ENCODE peak calls at places on chromosomes 13 and 19, in nine cellular contexts. I is sigmoid colon, N is transverse colon, G is H1, V is A549, W is stomach, T is ovary, Y is GM12878, L is esophagus muscularis mucosa. E is an unnamed sample.
A peak's percentile ranks its signal among the peaks of the same experiment; 100 is the strongest.

GRCh38 chr19:22422220-22422619 is at the start of gene ZNF98:
- DNase-seq in I (peak; percentile 78), N (peak; percentile 7), G (no peak), V (no peak), W (no peak), T (no peak), Y (no peak), L (no peak), E (peak; percentile 9)

GRCh38 chr13:28117689-28118377 is 17.5 kb upstream of the FLT3 start:
- DNase-seq in I (no peak), N (peak; percentile 60), G (no peak), V (no peak), W (peak; percentile 46), T (peak; percentile 12), Y (no peak), L (no peak), E (peak; percentile 52)

GRCh38 chr19:10936661-10937084 is 8.1 kb downstream of the TIMM29 start:
- DNase-seq in I (no peak), N (peak; percentile 40), G (no peak), V (peak; percentile 75), W (peak; percentile 41), T (peak; percentile 54), Y (peak; percentile 35), L (no peak), E (peak; percentile 66)

GRCh38 chr19:3748965-3749364 is 12.5 kb downstream of the APBA3 start:
- DNase-seq in I (no peak), N (no peak), G (no peak), V (no peak), W (peak; percentile 64), T (no peak), Y (no peak), L (no peak), E (no peak)

GRCh38 chr13:32354040-32354439 is 38.7 kb downstream of the BRCA2 start:
- DNase-seq in I (no peak), N (no peak), G (no peak), V (no peak), W (no peak), T (no peak), Y (no peak), L (no peak), E (no peak)

GRCh38 chr13:76425930-76426329 is 460.3 kb downstream of the KCTD12 start:
- DNase-seq in I (no peak), N (no peak), G (no peak), V (no peak), W (no peak), T (no peak), Y (no peak), L (no peak), E (no peak)

GRCh38 chr13:76556632-76557031 is 329.6 kb downstream of the KCTD12 start:
- DNase-seq in I (no peak), N (no peak), G (no peak), V (no peak), W (no peak), T (no peak), Y (no peak), L (no peak), E (no peak)

GRCh38 chr19:28966737-28967401 is 246.1 kb downstream of the UQCRFS1 start:
- DNase-seq in I (no peak), N (no peak), G (no peak), V (no peak), W (no peak), T (no peak), Y (no peak), L (no peak), E (no peak)

GRCh38 chr19:2722541-2723344 is 1.6 kb upstream of the DIRAS1 start:
- DNase-seq in I (peak; percentile 86), N (peak; percentile 35), G (no peak), V (peak; percentile 58), W (peak; percentile 78), T (peak; percentile 87), Y (no peak), L (no peak), E (peak; percentile 17)

GRCh38 chr19:34067861-34068271 is 104.4 kb upstream of the LSM14A start:
- DNase-seq in I (no peak), N (no peak), G (no peak), V (peak; percentile 78), W (no peak), T (no peak), Y (no peak), L (no peak), E (no peak)

GRCh38 chr13:32537580-32538233 is 888 bp downstream of the N4BP2L2 start:
- DNase-seq in I (no peak), N (peak; percentile 38), G (no peak), V (peak; percentile 8), W (peak; percentile 26), T (peak; percentile 35), Y (no peak), L (no peak), E (peak; percentile 23)

GRCh38 chr13:39951301-39951700 is 295.8 kb downstream of the COG6 start:
- DNase-seq in I (no peak), N (no peak), G (no peak), V (no peak), W (no peak), T (no peak), Y (no peak), L (no peak), E (no peak)

GRCh38 chr19:47363758-47364529 is 14.8 kb downstream of the DHX34 start:
- DNase-seq in I (no peak), N (no peak), G (no peak), V (peak; percentile 60), W (no peak), T (no peak), Y (no peak), L (no peak), E (no peak)

GRCh38 chr19:47362321-47362720 is 13.2 kb downstream of the DHX34 start:
- DNase-seq in I (no peak), N (no peak), G (no peak), V (no peak), W (no peak), T (no peak), Y (no peak), L (no peak), E (no peak)

GRCh38 chr19:47353307-47353712 is 4.2 kb downstream of the DHX34 start:
- DNase-seq in I (no peak), N (peak; percentile 74), G (no peak), V (no peak), W (peak; percentile 77), T (no peak), Y (no peak), L (no peak), E (no peak)

GRCh38 chr19:47356900-47357299 is 7.8 kb downstream of the DHX34 start:
- DNase-seq in I (no peak), N (no peak), G (no peak), V (no peak), W (no peak), T (no peak), Y (no peak), L (no peak), E (no peak)

DNA sequence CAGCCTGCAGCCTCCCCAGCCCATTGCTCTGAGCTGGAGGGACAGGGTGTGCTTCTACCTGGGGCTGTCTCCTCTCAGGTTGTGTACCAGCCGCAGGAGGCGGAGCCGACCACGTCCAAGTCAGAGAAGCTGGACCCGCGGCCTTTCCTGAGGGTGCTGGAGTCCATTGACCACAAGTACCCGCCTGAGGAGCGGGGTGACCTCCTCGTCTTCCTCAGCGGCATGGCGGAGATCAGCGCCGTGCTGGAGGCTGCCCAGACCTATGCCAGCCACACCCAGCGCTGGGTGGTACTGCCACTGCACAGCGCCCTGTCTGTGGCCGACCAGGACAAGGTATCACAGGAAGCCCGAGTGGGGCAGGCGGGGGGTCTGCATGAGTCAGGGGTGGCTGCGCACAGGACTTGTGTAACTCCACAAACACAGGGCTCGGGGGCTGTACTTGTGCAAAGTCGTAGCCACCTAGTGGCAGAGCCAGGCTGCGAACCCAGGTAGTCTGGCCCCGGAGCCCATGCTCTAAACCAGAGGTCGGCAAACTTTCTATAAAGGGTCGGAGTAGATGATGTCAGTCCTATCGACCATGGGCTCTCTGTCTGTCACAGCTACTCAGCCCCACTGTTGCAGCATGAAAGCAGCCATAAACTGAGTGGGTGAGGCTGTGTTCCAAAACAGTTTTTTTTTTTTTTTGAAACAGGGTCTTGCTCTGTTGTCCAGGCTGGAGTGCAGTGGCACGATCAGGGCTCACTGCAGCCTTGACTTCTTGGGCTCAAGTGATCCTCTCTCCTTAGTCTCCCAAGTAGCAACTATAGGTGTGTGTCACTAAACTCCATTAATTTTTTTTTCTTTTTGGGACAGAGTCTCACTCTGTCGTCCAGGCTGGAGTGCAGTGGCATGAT is 8.9 kb downstream of the DHX34 start:
- DNase-seq in I (no peak), N (no peak), G (no peak), V (peak; percentile 72), W (no peak), T (no peak), Y (no peak), L (no peak), E (no peak)
- TF ChIP-seq CTCF in I (no peak), N (no peak), G (peak; percentile 43), V (peak; percentile 51), W (no peak), T (no peak), Y (no peak), L (no peak), E (no peak)

GRCh38 chr19:18194554-18195238 is 1.7 kb downstream of the MPV17L2 start:
- DNase-seq in I (peak; percentile 90), N (peak; percentile 49), G (no peak), V (no peak), W (no peak), T (peak; percentile 82), Y (no peak), L (no peak), E (no peak)

GRCh38 chr19:18193388-18194207 is 580 bp downstream of the MPV17L2 start:
- DNase-seq in I (peak; percentile 79), N (no peak), G (no peak), V (no peak), W (no peak), T (no peak), Y (no peak), L (no peak), E (no peak)

GRCh38 chr19:18191640-18192062 is 1.4 kb upstream of the MPV17L2 start:
- DNase-seq in I (no peak), N (peak; percentile 22), G (no peak), V (no peak), W (no peak), T (no peak), Y (no peak), L (no peak), E (no peak)

GRCh38 chr19:18194208-18194530 is 1.2 kb downstream of the MPV17L2 start:
- DNase-seq in I (no peak), N (no peak), G (no peak), V (no peak), W (no peak), T (no peak), Y (no peak), L (no peak), E (no peak)

GRCh38 chr19:18192673-18193387 is at the start of gene MPV17L2:
- DNase-seq in I (peak; percentile 100), N (peak; percentile 100), G (peak; percentile 99), V (peak; percentile 99), W (peak; percentile 99), T (peak; percentile 99), Y (peak; percentile 100), L (peak; percentile 100), E (peak; percentile 99)
- TF ChIP-seq EP300 in I (no peak), N (no peak), G (no peak), V (no peak), W (no peak), T (peak; percentile 37), Y (peak; percentile 8), L (no peak), E (peak; percentile 97)

GRCh38 chr19:43662487-43662886 is 7.5 kb downstream of the PLAUR start:
- DNase-seq in I (no peak), N (no peak), G (no peak), V (no peak), W (no peak), T (no peak), Y (no peak), L (no peak), E (no peak)
- TF ChIP-seq CTCF in I (no peak), N (no peak), G (peak; percentile 40), V (peak; percentile 37), W (no peak), T (no peak), Y (peak; percentile 7), L (peak; percentile 16), E (no peak)

GRCh38 chr19:58095328-58095727 is 2.7 kb downstream of the ZSCAN18 start:
- DNase-seq in I (no peak), N (no peak), G (no peak), V (no peak), W (no peak), T (no peak), Y (no peak), L (no peak), E (no peak)
- TF ChIP-seq EP300 in I (no peak), N (no peak), G (no peak), V (no peak), W (no peak), T (no peak), Y (no peak), L (no peak), E (no peak)

E was measured in tibial nerve.